ENCODE peak calls at places on chromosomes 4 and X, in seven cellular contexts. A is T-helper 2 cell; C is NCI-H1105; O is activated CD4-positive, CD25-positive, alpha-beta regulatory T cell; T is caudate nucleus; I is pancreas; F is colonic mucosa. L is an unnamed sample.

GRCh38 chrX:3638280-3638873 is 75.1 kb downstream of the PRKX start:
- DNase-seq in F (peak), C (no peak), T (peak), I (no peak), A (no peak), O (no peak), L (no peak)

GRCh38 chr4:102625232-102625930 is 124.2 kb downstream of the NFKB1 start:
- DNase-seq in F (no peak), C (no peak), A (no peak), T (no peak), O (peak), I (no peak), L (no peak)

GRCh38 chrX:48834383-48834709 is 1.1 kb downstream of the PCSK1N start:
- DNase-seq in C (no peak), O (no peak), T (no peak), F (no peak), A (no peak), I (no peak), L (no peak)

GRCh38 chr4:153549401-153549800 is 83.2 kb downstream of the TMEM131L start:
- DNase-seq in C (no peak), A (no peak), I (no peak), O (no peak), F (no peak), T (no peak), L (no peak)

GRCh38 chr4:40842725-40843401 is 93.1 kb downstream of the NSUN7 start:
- DNase-seq in C (no peak), O (no peak), A (no peak), T (no peak), I (no peak), F (no peak), L (peak)

GRCh38 chr4:80475781-80476180 is 140.3 kb downstream of the CFAP299 start:
- DNase-seq in F (no peak), I (no peak), T (no peak), O (no peak), C (no peak), A (no peak), L (no peak)

GRCh38 chr4:17597517-17597916 is 16.9 kb upstream of the MED28 start:
- DNase-seq in T (peak), I (no peak), C (no peak), O (no peak), A (no peak), F (peak), L (no peak)

GRCh38 chr4:133058701-133059100 is 90.4 kb upstream of the PCDH10 start:
- DNase-seq in I (no peak), C (no peak), A (no peak), F (no peak), O (no peak), T (no peak), L (no peak)

GRCh38 chr4:145071560-145071959 is 26.4 kb downstream of the ANAPC10 start:
- DNase-seq in O (no peak), I (no peak), F (no peak), C (no peak), T (no peak), A (no peak), L (no peak)

GRCh38 chrX:154544885-154545284 is 1.8 kb downstream of the G6PD start:
- DNase-seq in C (no peak), F (no peak), I (no peak), A (no peak), T (no peak), O (no peak), L (no peak)

GRCh38 chrX:136754641-136755040 is 26.1 kb downstream of the ARHGEF6 start:
- DNase-seq in F (no peak), I (no peak), A (no peak), C (peak), T (peak), O (peak), L (no peak)

GRCh38 chr4:102120846-102121245 is 224.4 kb downstream of the SLC39A8 start:
- DNase-seq in C (no peak), A (no peak), T (no peak), F (no peak), O (no peak), I (no peak), L (no peak)

GRCh38 chrX:39018526-39018925 is 217.3 kb downstream of the MID1IP1 start:
- DNase-seq in O (no peak), C (no peak), T (no peak), F (no peak), A (no peak), I (no peak), L (no peak)

GRCh38 chr4:163679189-163679588 is 184.7 kb downstream of the TMA16 start:
- DNase-seq in C (no peak), A (no peak), F (no peak), I (no peak), O (no peak), T (no peak), L (no peak)

GRCh38 chr4:37073226-37073840 is 171.2 kb upstream of the NWD2 start:
- DNase-seq in T (no peak), A (no peak), C (no peak), I (no peak), F (no peak), O (no peak), L (no peak)

GRCh38 chrX:68942141-68942540 is 113.3 kb downstream of the EFNB1 start:
- DNase-seq in I (no peak), C (peak), O (no peak), T (no peak), F (peak), A (no peak), L (peak)

GRCh38 chr4:38902695-38903094 is 35.1 kb downstream of the FAM114A1 start:
- DNase-seq in C (no peak), O (no peak), I (no peak), F (no peak), T (no peak), A (no peak), L (no peak)

GRCh38 chr4:55385201-55385649 is 10.5 kb upstream of the TMEM165 start:
- DNase-seq in C (no peak), O (no peak), F (no peak), I (no peak), T (no peak), A (no peak), L (no peak)

GRCh38 chr4:8840006-8840793 is 31.4 kb downstream of the HMX1 start:
- DNase-seq in A (no peak), T (no peak), I (peak), O (no peak), F (no peak), C (no peak), L (no peak)

GRCh38 chr4:43233321-43233720 is 340.8 kb downstream of the GRXCR1 start:
- DNase-seq in O (no peak), I (no peak), F (no peak), A (no peak), T (no peak), C (no peak), L (no peak)

GRCh38 chr4:7808752-7809151 is 130.9 kb downstream of the AFAP1 start:
- DNase-seq in T (no peak), A (no peak), C (no peak), O (no peak), I (no peak), F (no peak), L (no peak)

GRCh38 chrX:39705299-39705698 is 392.5 kb downstream of the BCOR start:
- DNase-seq in C (peak), T (no peak), A (no peak), I (peak), O (no peak), F (peak), L (peak)

GRCh38 chrX:21354725-21355124 is 19.5 kb upstream of the CNKSR2 start:
- DNase-seq in O (no peak), F (no peak), I (no peak), T (no peak), C (no peak), A (no peak), L (no peak)

GRCh38 chrX:72018277-72019112 is 107.8 kb downstream of the NHSL2 start:
- DNase-seq in I (peak), O (peak), C (no peak), A (peak), T (peak), F (peak), L (no peak)

GRCh38 chr4:184413227-184414064 is 60.9 kb downstream of the IRF2 start:
- DNase-seq in T (no peak), F (peak), I (no peak), C (no peak), O (no peak), A (no peak), L (no peak)

GRCh38 chr4:68732653-68733466 is 62.4 kb upstream of the UGT2B15 start:
- DNase-seq in T (no peak), O (no peak), I (no peak), A (no peak), F (peak), C (no peak), L (no peak)

GRCh38 chr4:140233811-140234696 is 80.1 kb upstream of the MAML3 start:
- DNase-seq in F (no peak), T (no peak), I (no peak), A (no peak), O (no peak), C (no peak), L (no peak)

GRCh38 chr4:188127157-188127874 is 11.9 kb upstream of the TRIML1 start:
- DNase-seq in T (peak), C (no peak), O (no peak), A (no peak), I (no peak), F (no peak), L (no peak)

GRCh38 chr4:71293705-71294104 is 45.1 kb upstream of the SLC4A4 start:
- DNase-seq in O (no peak), F (no peak), T (no peak), A (no peak), I (no peak), C (no peak), L (no peak)

GRCh38 chr4:105797225-105797624 is 88.6 kb downstream of the GSTCD start:
- DNase-seq in T (no peak), C (no peak), A (no peak), F (no peak), O (no peak), I (no peak), L (no peak)

GRCh38 chr4:105088110-105088879 is 58.4 kb upstream of the TET2 start:
- DNase-seq in O (no peak), F (peak), C (no peak), T (peak), A (no peak), I (no peak), L (no peak)

GRCh38 chr4:146647615-146648383 is 9.1 kb downstream of the POU4F2 start:
- DNase-seq in O (no peak), I (peak), T (no peak), F (no peak), A (no peak), C (no peak), L (no peak)

L was measured in DMS79.